ENCODE peak calls at places on chromosomes 5 and 9, in four cellular contexts. I, O, L and M are unnamed samples.

GRCh38 chr9:89153618-89154017 is 25.0 kb downstream of the SHC3 start:
- DNase-seq in O (peak; percentile 61), L (no peak), I (no peak), M (no peak)

GRCh38 chr5:128271071-128271470 is 187.5 kb downstream of the SLC12A2 start:
- DNase-seq in I (no peak), L (no peak), O (no peak), M (no peak)

GRCh38 chr5:150541895-150542294 is 34.0 kb downstream of the NDST1 start:
- DNase-seq in L (no peak), O (no peak), I (peak; percentile 3), M (no peak)

GRCh38 chr5:177035982-177036381 is 13.5 kb downstream of the ZNF346 start:
- DNase-seq in L (peak; percentile 28), I (no peak), O (peak; percentile 25), M (no peak)

GRCh38 chr9:98192503-98193335 is at the start of gene CORO2A:
- DNase-seq in O (peak; percentile 76), L (peak; percentile 94), I (peak; percentile 89), M (peak; percentile 89)

GRCh38 chr9:136733611-136734010 is 9.1 kb downstream of the LCN10 start:
- DNase-seq in L (no peak), I (no peak), O (no peak), M (no peak)

GRCh38 chr9:33166263-33167083 is 663 bp downstream of the B4GALT1 start:
- DNase-seq in O (peak; percentile 59), I (no peak), L (peak; percentile 21), M (no peak)

GRCh38 chr5:147669113-147669869 is 113.2 kb downstream of the JAKMIP2 start:
- DNase-seq in L (peak; percentile 36), I (no peak), O (no peak), M (no peak)

GRCh38 chr9:4661165-4662095 is 664 bp upstream of the PLPP6 start:
- DNase-seq in O (peak; percentile 83), L (no peak), I (no peak), M (no peak)

GRCh38 chr5:137705106-137705505 is 30.8 kb downstream of the KLHL3 start:
- DNase-seq in I (no peak), O (no peak), L (no peak), M (no peak)

GRCh38 chr9:2545881-2546490 is 75.6 kb upstream of the VLDLR start:
- DNase-seq in O (no peak), L (no peak), I (no peak), M (no peak)

GRCh38 chr5:168578006-168578405 is 1.2 kb downstream of the PANK3 start:
- DNase-seq in L (no peak), I (no peak), O (peak; percentile 28), M (no peak)

GRCh38 chr5:171661146-171661545 is 124.5 kb upstream of the SMIM23 start:
- DNase-seq in L (no peak), O (peak; percentile 10), I (no peak), M (no peak)

GRCh38 chr5:171484460-171484899 is 65.0 kb downstream of the FGF18 start:
- DNase-seq in L (no peak), I (no peak), O (peak; percentile 42), M (no peak)

GRCh38 chr5:107403561-107403960 is 267.2 kb downstream of the EFNA5 start:
- DNase-seq in L (no peak), O (no peak), I (no peak), M (no peak)

GRCh38 chr5:39024884-39025283 is 49.3 kb downstream of the RICTOR start:
- DNase-seq in L (no peak), O (no peak), I (no peak), M (no peak)

DNA sequence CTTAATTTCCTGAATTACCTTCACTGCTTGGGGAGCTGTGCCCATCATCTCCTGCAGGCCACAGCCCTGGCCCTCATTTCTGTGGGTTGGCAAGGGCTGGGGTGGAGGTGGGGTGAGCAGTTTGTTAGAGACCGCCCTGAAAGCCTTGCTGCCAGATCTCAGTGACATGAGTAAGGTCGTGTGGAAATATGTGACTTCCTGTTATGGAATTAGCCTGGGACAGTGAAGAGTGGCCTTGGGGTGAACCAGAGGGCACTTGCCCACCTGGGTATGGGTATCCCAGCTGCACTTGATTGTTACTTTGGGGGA is 2.5 kb upstream of the HNRNPAB start:
- DNase-seq in I (no peak), L (no peak), O (no peak), M (no peak)
- H3K4me1 ChIP-seq in I (peaks cover 16% of the 10 kb centered on the region), L (peaks cover 12% of the 10 kb centered on the region), O (peaks cover 9% of the 10 kb centered on the region), M (peaks cover 11% of the 10 kb centered on the region)

GRCh38 chr5:74390306-74390637 is 250.3 kb downstream of the ENC1 start:
- DNase-seq in L (no peak), O (no peak), I (no peak), M (no peak)

GRCh38 chr5:74384851-74385250 is 255.7 kb downstream of the ENC1 start:
- DNase-seq in O (no peak), L (no peak), I (no peak), M (no peak)

GRCh38 chr5:74389531-74390305 is 250.8 kb downstream of the ENC1 start:
- DNase-seq in O (no peak), I (no peak), L (no peak), M (no peak)

GRCh38 chr5:74382864-74383618 is 257.5 kb downstream of the ENC1 start:
- DNase-seq in L (no peak), O (peak; percentile 89), I (no peak), M (no peak)

GRCh38 chr5:74386571-74387334 is 253.8 kb downstream of the ENC1 start:
- DNase-seq in L (no peak), O (no peak), I (no peak), M (no peak)
- H3K4me1 ChIP-seq in L (peaks cover 6% of the 10 kb centered on the region), O (peaks cover 6% of the 10 kb centered on the region), I (no peaks in the 10 kb centered on the region), M (peaks cover 9% of the 10 kb centered on the region)

GRCh38 chr5:78605611-78606010 is 43.0 kb downstream of the LHFPL2 start:
- DNase-seq in O (no peak), L (no peak), I (no peak), M (no peak)
- H3K4me1 ChIP-seq in O (peaks cover 25% of the 10 kb centered on the region), L (peaks cover 3% of the 10 kb centered on the region), I (no peaks in the 10 kb centered on the region), M (no peaks in the 10 kb centered on the region)

GRCh38 chr5:148853868-148854267 is 27.5 kb downstream of the ADRB2 start:
- DNase-seq in L (no peak), O (no peak), I (no peak), M (no peak)

GRCh38 chr5:148846930-148847329 is 20.5 kb downstream of the ADRB2 start:
- DNase-seq in I (no peak), L (no peak), O (no peak), M (no peak)

GRCh38 chr5:148848378-148849031 is 22.1 kb downstream of the ADRB2 start:
- DNase-seq in I (no peak), O (no peak), L (no peak), M (no peak)

GRCh38 chr5:148850836-148851235 is 24.4 kb downstream of the ADRB2 start:
- DNase-seq in O (no peak), L (no peak), I (no peak), M (no peak)

GRCh38 chr5:148849461-148849860 is 23.1 kb downstream of the ADRB2 start:
- DNase-seq in O (no peak), L (no peak), I (no peak), M (no peak)
- H3K4me1 ChIP-seq in O (no peaks in the 10 kb centered on the region), L (no peaks in the 10 kb centered on the region), I (no peaks in the 10 kb centered on the region), M (no peaks in the 10 kb centered on the region)